ENCODE peak calls at places on chromosomes 13 and 19, in seven cellular contexts. C is neural progenitor cell; F is effector memory CD4-positive, alpha-beta T cell; U is thoracic aorta; Y is mammary epithelial cell; N is RWPE1; R is caudate nucleus. Q is an unnamed sample.

GRCh38 chr19:55341191-55342043 is 1.7 kb downstream of the KMT5C start:
- DNase-seq in R (peak; percentile 68), N (peak; percentile 84), F (peak; percentile 25), C (peak; percentile 93), U (no peak), Y (peak; percentile 65), Q (peak; percentile 74)

GRCh38 chr19:3687774-3688706 is 12.2 kb downstream of the PIP5K1C start:
- DNase-seq in U (no peak), F (no peak), C (peak; percentile 47), Y (peak; percentile 43), R (no peak), N (no peak), Q (no peak)

GRCh38 chr13:23696610-23697009 is 126.4 kb downstream of the TNFRSF19 start:
- DNase-seq in F (no peak), C (peak; percentile 15), Y (no peak), N (no peak), U (no peak), R (no peak), Q (no peak)

GRCh38 chr13:114116734-114117133 is 15.7 kb downstream of the RASA3 start:
- DNase-seq in N (no peak), R (no peak), U (no peak), C (no peak), Y (no peak), F (no peak), Q (no peak)

GRCh38 chr13:95403349-95404140 is 102.3 kb upstream of the ABCC4 start:
- DNase-seq in R (no peak), C (peak; percentile 84), U (no peak), Y (no peak), N (no peak), F (no peak), Q (no peak)

GRCh38 chr19:49362048-49362925 is at the start of gene TEAD2:
- DNase-seq in R (no peak), F (no peak), N (peak; percentile 78), U (no peak), C (peak; percentile 90), Y (peak; percentile 43), Q (peak; percentile 86)

GRCh38 chr13:113157206-113157928 is 1.1 kb upstream of the PROZ start:
- DNase-seq in R (no peak), N (no peak), U (no peak), Y (no peak), C (no peak), F (no peak), Q (no peak)

GRCh38 chr19:29467824-29468401 is 57.9 kb upstream of the VSTM2B start:
- DNase-seq in N (peak; percentile 15), U (no peak), C (peak; percentile 56), R (no peak), F (no peak), Y (peak; percentile 4), Q (no peak)

GRCh38 chr13:110424596-110425443 is 117.7 kb downstream of the COL4A2 start:
- DNase-seq in C (no peak), F (no peak), R (no peak), N (no peak), U (no peak), Y (no peak), Q (no peak)

GRCh38 chr13:90867336-90867683 is 480.2 kb upstream of the MIR17HG start:
- DNase-seq in N (peak; percentile 55), C (peak; percentile 81), Y (peak; percentile 62), F (no peak), U (peak; percentile 3), R (peak; percentile 8), Q (peak; percentile 50)

GRCh38 chr13:99884913-99885312 is 86.7 kb downstream of the ZIC5 start:
- DNase-seq in U (no peak), F (no peak), R (no peak), Y (no peak), C (no peak), N (no peak), Q (no peak)

GRCh38 chr13:85828094-85828684 is 29.0 kb upstream of the SLITRK6 start:
- DNase-seq in R (no peak), U (no peak), C (peak; percentile 29), Y (no peak), F (no peak), N (peak; percentile 6), Q (no peak)

GRCh38 chr13:110270507-110270906 is 36.5 kb downstream of the COL4A1 start:
- DNase-seq in F (no peak), U (no peak), C (no peak), N (no peak), Y (no peak), R (no peak), Q (no peak)

GRCh38 chr13:109479991-109480696 is 306.2 kb downstream of the IRS2 start:
- DNase-seq in N (no peak), Y (peak; percentile 9), F (no peak), R (no peak), U (peak; percentile 17), C (no peak), Q (no peak)

GRCh38 chr19:3284759-3285646 is 60.5 kb downstream of the CELF5 start:
- DNase-seq in N (peak; percentile 65), F (peak; percentile 55), C (peak; percentile 97), U (no peak), Y (peak; percentile 66), R (no peak), Q (peak; percentile 21)

GRCh38 chr13:113929628-113930615 is 44.0 kb downstream of the C13orf46 start:
- DNase-seq in N (no peak), C (no peak), Y (no peak), F (no peak), R (no peak), U (peak; percentile 2), Q (peak; percentile 16)

DNA sequence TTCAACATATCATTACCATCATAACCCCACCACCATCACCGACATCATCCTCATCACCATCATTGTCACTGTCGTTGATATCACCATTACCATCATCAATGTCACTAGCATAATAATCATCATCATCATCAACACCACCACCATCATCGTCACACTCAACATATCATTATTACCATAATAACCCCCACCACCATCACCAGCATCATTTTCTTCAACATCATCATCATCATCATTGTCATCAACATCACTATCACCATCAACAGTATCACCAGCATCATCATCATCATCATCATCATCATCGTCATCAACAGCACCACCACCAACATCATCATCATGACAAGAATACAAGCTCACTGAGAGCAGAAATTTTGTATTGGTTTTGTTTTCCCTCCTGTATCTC is 83.8 kb downstream of the MBD3L1 start:
- DNase-seq in N (no peak), F (no peak), U (no peak), C (no peak), Y (no peak), R (no peak), Q (no peak)
- H3K27ac ChIP-seq in N (no peak overlapping the region), F (no peak overlapping the region), U (no peak overlapping the region), C (no peak overlapping the region), Y (no peak overlapping the region), R (no peak overlapping the region), Q (no peak overlapping the region)

DNA sequence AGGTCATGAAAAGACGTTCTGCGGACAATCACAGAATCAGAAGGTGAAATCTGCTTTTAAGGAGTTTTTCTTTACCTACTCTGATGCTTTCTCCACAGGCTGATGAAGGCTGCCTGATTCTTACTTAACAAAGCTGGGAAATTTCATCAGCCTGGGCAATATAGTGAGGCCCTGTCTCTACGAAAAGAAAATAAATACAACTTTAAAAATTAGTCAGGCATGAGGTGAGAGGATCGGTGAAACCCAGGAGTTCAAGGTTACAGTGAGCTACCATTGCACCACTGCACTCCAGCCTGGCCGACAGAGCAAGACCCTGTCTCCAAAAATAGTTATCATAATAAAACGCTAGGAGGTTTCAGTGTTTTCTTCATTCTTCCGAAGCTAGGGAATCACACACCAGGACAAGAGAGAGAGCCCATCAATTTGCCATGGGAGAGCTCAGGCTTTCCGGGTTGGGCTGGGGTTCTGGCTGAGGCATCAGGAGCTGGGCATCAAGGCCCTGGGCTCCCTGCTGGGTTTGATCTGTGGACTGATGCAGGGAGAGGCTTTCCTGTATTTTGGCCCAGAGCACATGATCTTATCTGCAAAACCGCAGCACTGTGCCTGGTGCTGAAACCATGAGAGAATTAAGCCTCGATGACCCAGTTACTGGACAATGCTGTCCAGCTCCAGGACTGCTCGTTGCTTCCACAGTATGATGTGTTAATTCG is 25.1 kb upstream of the CEBPG start:
- DNase-seq in R (no peak), C (no peak), Y (peak; percentile 45), N (no peak), U (no peak), F (no peak), Q (no peak)
- H3K27ac ChIP-seq in R (peak overlapping the region; percentile 36), C (no peak overlapping the region), Y (no peak overlapping the region), N (no peak overlapping the region), U (no peak overlapping the region), F (no peak overlapping the region), Q (no peak overlapping the region)

GRCh38 chr13:69910800-69911199 is 196.8 kb upstream of the ATXN8OS start:
- DNase-seq in C (no peak), N (no peak), F (no peak), R (no peak), U (no peak), Y (no peak), Q (no peak)
- H3K27ac ChIP-seq in C (no peak overlapping the region), N (no peak overlapping the region), F (no peak overlapping the region), R (no peak overlapping the region), U (no peak overlapping the region), Y (no peak overlapping the region), Q (no peak overlapping the region)

GRCh38 chr19:51535535-51535934 is 4.1 kb upstream of the SIGLEC6 start:
- DNase-seq in C (no peak), F (no peak), Y (no peak), N (no peak), U (no peak), R (no peak), Q (no peak)
- H3K27ac ChIP-seq in C (no peak overlapping the region), F (no peak overlapping the region), Y (no peak overlapping the region), N (no peak overlapping the region), U (no peak overlapping the region), R (no peak overlapping the region), Q (no peak overlapping the region)

GRCh38 chr19:17236831-17237543 is 8.7 kb downstream of the NR2F6 start:
- DNase-seq in N (no peak), U (no peak), Y (no peak), C (no peak), F (no peak), R (no peak), Q (no peak)
- H3K27ac ChIP-seq in N (peak overlapping the region; percentile 94), U (peak overlapping the region; percentile 64), Y (no peak overlapping the region), C (no peak overlapping the region), F (no peak overlapping the region), R (no peak overlapping the region), Q (peak overlapping the region; percentile 87)

DNA sequence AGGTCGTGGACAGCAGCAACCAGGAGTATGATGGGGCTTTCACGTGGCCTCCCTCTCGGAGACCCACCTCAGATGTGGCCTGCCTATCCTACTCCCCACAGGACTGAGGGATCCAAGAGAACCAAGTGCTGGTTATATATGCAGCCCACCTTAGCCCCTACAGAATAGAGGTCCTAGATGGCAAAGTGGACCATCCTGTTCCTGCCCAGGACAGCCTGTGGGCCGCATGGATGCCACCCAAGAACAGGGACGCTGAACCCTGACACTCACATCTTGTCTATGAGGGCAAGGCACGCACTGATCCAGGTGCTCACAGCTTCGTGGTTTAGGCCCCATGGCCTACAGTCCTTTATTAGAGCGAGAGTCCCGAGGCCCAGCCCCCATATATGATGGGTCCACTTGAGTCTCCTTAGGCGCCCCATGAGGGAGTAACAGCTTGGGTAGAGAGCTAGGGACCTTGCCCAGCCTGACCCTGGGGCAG is 1.5 kb upstream of the SLC27A5 start:
- DNase-seq in U (no peak), Y (no peak), R (no peak), C (no peak), N (no peak), F (no peak), Q (no peak)
- H3K27ac ChIP-seq in U (peak overlapping the region; percentile 17), Y (no peak overlapping the region), R (peak overlapping the region; percentile 62), C (no peak overlapping the region), N (peak overlapping the region; percentile 77), F (peak overlapping the region; percentile 42), Q (peak overlapping the region; percentile 78)

GRCh38 chr13:45339867-45340266 is 1.1 kb downstream of the TPT1 start:
- DNase-seq in U (no peak), R (no peak), F (no peak), Y (no peak), N (no peak), C (no peak), Q (no peak)
- H3K27ac ChIP-seq in U (peak overlapping the region; percentile 100), R (peak overlapping the region; percentile 100), F (peak overlapping the region; percentile 98), Y (peak overlapping the region; percentile 85), N (peak overlapping the region; percentile 98), C (peak overlapping the region; percentile 99), Q (peak overlapping the region; percentile 100)